ENCODE peak calls at places on chromosome 1, in seven cellular contexts. V, B, J, L, C, U and W are unnamed samples.

GRCh38 chr1:28703629-28704028 is 33.1 kb upstream of the YTHDF2 start:
- DNase-seq in V (no peak), L (no peak), J (no peak), C (no peak), U (no peak), B (no peak), W (no peak)

GRCh38 chr1:186987065-186987464 is 158.3 kb downstream of the PLA2G4A start:
- DNase-seq in B (no peak), U (no peak), J (no peak), V (no peak), L (no peak), C (no peak), W (no peak)

GRCh38 chr1:204828352-204828850 is 42.3 kb upstream of the NFASC start:
- DNase-seq in U (peak; percentile 8), C (no peak), B (peak; percentile 62), J (peak; percentile 88), V (peak; percentile 74), L (peak; percentile 88), W (no peak)

GRCh38 chr1:196372896-196373536 is 235.2 kb downstream of the KCNT2 start:
- DNase-seq in B (no peak), C (no peak), J (no peak), L (no peak), U (peak; percentile 29), V (no peak), W (no peak)

GRCh38 chr1:218880484-218881060 is 293.1 kb upstream of the LYPLAL1 start:
- DNase-seq in J (no peak), C (no peak), B (no peak), L (no peak), U (no peak), V (no peak), W (no peak)

GRCh38 chr1:151716771-151717631 is at the start of gene CELF3:
- DNase-seq in B (no peak), C (no peak), J (peak; percentile 64), V (no peak), U (no peak), L (peak; percentile 89), W (no peak)

GRCh38 chr1:228163004-228163753 is 2.4 kb upstream of the IBA57 start:
- DNase-seq in L (no peak), B (no peak), U (no peak), J (no peak), C (no peak), V (peak; percentile 75), W (no peak)

GRCh38 chr1:23502951-23503350 is 19.0 kb upstream of the ASAP3 start:
- DNase-seq in B (no peak), C (no peak), V (no peak), J (no peak), L (no peak), U (no peak), W (no peak)